ENCODE peak calls at places on chromosomes 7 and 10, in ten cellular contexts. I is bronchial epithelial cell, K is brain microvascular endothelial cell, U is cardiac fibroblast, V is AG09309, Z is vagina, X is endothelial cell of umbilical vein, C is psoas muscle, O is kidney epithelial cell, G is left lung. Y is an unnamed sample.

GRCh38 chr7:22666732-22667131 is 60.3 kb upstream of the IL6 start:
- DNase-seq in I (peak), K (peak), U (peak), V (no peak), Z (no peak), X (peak), C (no peak), O (no peak), G (no peak), Y (peak)

GRCh38 chr10:72175166-72175565 is 40.6 kb upstream of the ANAPC16 start:
- DNase-seq in I (peak), K (peak), U (peak), V (no peak), Z (no peak), X (peak), C (no peak), O (no peak), G (no peak), Y (peak)

GRCh38 chr10:101453791-101454718 is 100.1 kb downstream of the BTRC start:
- DNase-seq in I (no peak), K (no peak), U (no peak), V (peak), Z (no peak), X (no peak), C (no peak), O (no peak), G (no peak), Y (no peak)

GRCh38 chr7:140478361-140479061 is 794 bp downstream of the MKRN1 start:
- DNase-seq in I (peak), K (peak), U (peak), V (peak), Z (no peak), X (peak), C (peak), O (no peak), G (peak), Y (peak)

GRCh38 chr10:3835770-3836169 is 50.8 kb upstream of the KLF6 start:
- DNase-seq in I (no peak), K (no peak), U (no peak), V (no peak), Z (no peak), X (peak), C (no peak), O (no peak), G (no peak), Y (no peak)

GRCh38 chr10:21530616-21531015 is 3.4 kb upstream of the MLLT10 start:
- DNase-seq in I (no peak), K (no peak), U (no peak), V (no peak), Z (no peak), X (no peak), C (no peak), O (no peak), G (no peak), Y (no peak)

GRCh38 chr7:105581066-105581811 is at the start of gene EFCAB10:
- DNase-seq in I (peak), K (peak), U (peak), V (no peak), Z (no peak), X (peak), C (peak), O (peak), G (peak), Y (peak)

GRCh38 chr10:81847675-81848074 is 27.3 kb upstream of the NRG3 start:
- DNase-seq in I (no peak), K (no peak), U (no peak), V (no peak), Z (no peak), X (no peak), C (no peak), O (no peak), G (no peak), Y (no peak)

GRCh38 chr7:8379264-8379663 is 54.1 kb upstream of the NXPH1 start:
- DNase-seq in I (no peak), K (no peak), U (no peak), V (no peak), Z (no peak), X (no peak), C (no peak), O (no peak), G (no peak), Y (no peak)

GRCh38 chr7:30159698-30160143 is 24.9 kb downstream of the MTURN start:
- DNase-seq in I (no peak), K (peak), U (peak), V (no peak), Z (no peak), X (no peak), C (no peak), O (no peak), G (peak), Y (peak)

GRCh38 chr10:32713560-32713959 is 244.5 kb downstream of the ITGB1 start:
- DNase-seq in I (no peak), K (no peak), U (peak), V (no peak), Z (no peak), X (no peak), C (no peak), O (no peak), G (no peak), Y (no peak)
- TF ChIP-seq CTCF in I (peak), K (peak), U (no peak), V (peak), Z (no peak), X (peak), C (no peak), O (no peak), G (no peak), Y (peak)

GRCh38 chr10:110088756-110089155 is 81.0 kb downstream of the ADD3 start:
- DNase-seq in I (no peak), K (no peak), U (no peak), V (no peak), Z (no peak), X (no peak), C (no peak), O (no peak), G (no peak), Y (no peak)

GRCh38 chr10:110091830-110092229 is 84.0 kb downstream of the ADD3 start:
- DNase-seq in I (no peak), K (no peak), U (no peak), V (no peak), Z (no peak), X (no peak), C (no peak), O (no peak), G (no peak), Y (no peak)

DNA sequence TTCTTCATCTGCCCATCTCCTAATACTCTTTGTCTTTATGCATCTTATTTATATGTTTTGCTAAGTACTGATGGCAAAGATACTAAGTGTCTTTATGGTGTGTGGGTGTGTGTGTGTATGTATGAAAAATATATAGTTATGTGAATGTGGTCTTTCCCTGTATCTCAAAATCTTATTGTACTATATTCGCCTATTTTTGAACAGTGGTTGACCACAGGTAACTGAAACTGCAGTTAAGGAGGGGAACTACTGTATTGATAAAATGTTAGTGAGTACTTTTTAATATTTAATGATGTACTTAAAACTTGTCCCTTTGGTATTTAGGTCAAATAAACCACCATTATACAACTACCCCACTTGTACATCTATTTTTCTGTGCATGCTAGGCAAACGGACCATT is 85.9 kb downstream of the ADD3 start:
- DNase-seq in I (no peak), K (no peak), U (no peak), V (no peak), Z (no peak), X (no peak), C (no peak), O (no peak), G (no peak), Y (no peak)
- H3K4me3 ChIP-seq in I (no peak), K (no peak), U (no peak), V (no peak), Z (no peak), X (no peak), C (no peak), O (no peak), G (no peak), Y (no peak)

GRCh38 chr10:99590799-99591198 is 29.4 kb downstream of the SLC25A28 start:
- DNase-seq in I (no peak), K (no peak), U (no peak), V (no peak), Z (no peak), X (no peak), C (no peak), O (no peak), G (no peak), Y (no peak)
- TF ChIP-seq CTCF in I (no peak), K (no peak), U (no peak), V (no peak), Z (no peak), X (no peak), C (no peak), O (no peak), G (no peak), Y (no peak)

DNA sequence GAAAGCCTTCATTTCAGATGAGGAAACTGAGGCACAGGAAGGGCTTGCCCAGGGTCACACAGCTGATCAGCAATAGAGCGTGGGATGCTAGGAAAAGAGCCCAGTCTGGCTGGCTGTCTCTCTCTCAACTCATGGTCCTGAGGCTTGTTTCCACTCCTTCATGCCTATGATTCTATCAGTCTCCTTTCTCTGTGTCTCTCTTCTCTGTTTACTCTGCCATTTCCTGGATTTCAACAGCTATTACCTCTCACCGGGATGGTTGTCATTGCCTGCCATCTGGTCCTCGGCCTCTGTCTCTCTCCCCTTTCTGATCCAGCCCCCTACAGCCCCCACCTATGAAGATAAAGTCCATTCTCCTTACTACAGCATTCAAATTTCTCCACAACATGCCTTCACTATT is 93.3 kb upstream of the AGBL3 start:
- DNase-seq in I (no peak), K (no peak), U (no peak), V (no peak), Z (no peak), X (no peak), C (no peak), O (no peak), G (no peak), Y (no peak)
- H3K4me3 ChIP-seq in I (peak), K (peak), U (peak), V (no peak), Z (peak), X (no peak), C (peak), O (peak), G (peak), Y (peak)

DNA sequence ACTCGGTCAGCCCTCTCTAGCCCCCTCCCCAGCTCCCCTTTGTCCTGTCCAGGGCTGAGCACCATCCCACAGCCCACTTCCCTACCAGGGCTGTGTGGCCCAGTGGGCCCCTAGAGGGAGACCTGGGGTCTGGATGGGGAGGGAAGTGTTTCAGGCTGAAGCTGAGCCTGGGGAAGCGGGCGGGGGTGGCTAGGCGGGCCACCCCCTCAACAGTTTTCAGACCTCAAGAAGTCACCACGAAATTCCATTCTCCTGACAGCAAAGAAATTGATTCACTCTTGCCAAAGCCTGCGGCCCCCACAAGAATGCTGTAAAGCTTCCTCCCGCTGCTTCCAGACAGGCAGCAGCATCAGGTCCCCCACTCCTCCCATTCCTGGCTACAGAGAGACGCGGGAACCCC is 2.6 kb upstream of the LFNG start:
- DNase-seq in I (peak), K (peak), U (peak), V (peak), Z (no peak), X (no peak), C (no peak), O (peak), G (no peak), Y (peak)
- TF ChIP-seq CTCF in I (no peak), K (peak), U (peak), V (peak), Z (no peak), X (no peak), C (no peak), O (peak), G (no peak), Y (peak)

GRCh38 chr10:129677377-129677927 is 210.4 kb downstream of the MGMT start:
- DNase-seq in I (no peak), K (no peak), U (no peak), V (no peak), Z (no peak), X (no peak), C (no peak), O (no peak), G (no peak), Y (no peak)
- H3K4me3 ChIP-seq in I (no peak), K (no peak), U (no peak), V (no peak), Z (no peak), X (no peak), C (no peak), O (no peak), G (no peak), Y (no peak)

GRCh38 chr10:43046288-43046991 is 30.4 kb upstream of the RET start:
- DNase-seq in I (no peak), K (no peak), U (no peak), V (no peak), Z (no peak), X (no peak), C (no peak), O (no peak), G (peak), Y (no peak)
- TF ChIP-seq CTCF in I (no peak), K (no peak), U (no peak), V (no peak), Z (no peak), X (no peak), C (no peak), O (no peak), G (no peak), Y (no peak)

GRCh38 chr10:131775833-131776232 is 125.0 kb upstream of the PPP2R2D start:
- DNase-seq in I (no peak), K (no peak), U (no peak), V (no peak), Z (peak), X (no peak), C (no peak), O (no peak), G (no peak), Y (no peak)

GRCh38 chr10:131775444-131775832 is 125.4 kb upstream of the PPP2R2D start:
- DNase-seq in I (no peak), K (no peak), U (no peak), V (no peak), Z (no peak), X (no peak), C (no peak), O (no peak), G (no peak), Y (no peak)

GRCh38 chr10:131777162-131777561 is 123.6 kb upstream of the PPP2R2D start:
- DNase-seq in I (no peak), K (no peak), U (no peak), V (no peak), Z (no peak), X (no peak), C (no peak), O (no peak), G (no peak), Y (no peak)

GRCh38 chr10:131777921-131778320 is 122.9 kb upstream of the PPP2R2D start:
- DNase-seq in I (no peak), K (no peak), U (no peak), V (no peak), Z (peak), X (no peak), C (no peak), O (no peak), G (no peak), Y (no peak)

DNA sequence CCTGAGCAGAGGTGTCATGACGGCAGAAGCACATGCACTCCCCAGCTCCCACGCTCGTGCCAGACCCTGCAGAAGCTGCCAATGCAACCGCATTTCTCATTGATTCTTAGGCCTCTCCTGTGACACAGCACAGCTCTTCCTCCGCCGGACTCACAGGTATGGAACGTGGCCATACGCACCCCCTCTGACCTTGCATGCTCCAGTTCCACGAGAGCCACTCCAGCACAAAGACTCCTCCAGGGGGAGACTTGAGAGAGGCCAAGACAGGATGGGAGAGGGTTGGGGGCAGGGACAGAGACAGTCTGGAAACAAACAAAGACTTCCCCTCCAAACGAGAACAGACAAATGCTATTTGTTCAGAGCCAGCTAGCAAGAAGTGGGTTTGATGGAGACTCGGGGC is 124.3 kb upstream of the PPP2R2D start:
- DNase-seq in I (no peak), K (no peak), U (no peak), V (no peak), Z (no peak), X (no peak), C (no peak), O (no peak), G (no peak), Y (no peak)
- H3K4me3 ChIP-seq in I (no peak), K (no peak), U (no peak), V (no peak), Z (no peak), X (no peak), C (no peak), O (no peak), G (no peak), Y (no peak)